ENCODE peak calls at places on chromosomes 16 and 17, in eight cellular contexts. One of them, this sample, is unnamed.

GRCh38 chr17:42421479-42422332 is 1.4 kb downstream of the CAVIN1 start:
- DNase-seq in uterus: peak; percentile 72
- DNase-seq in IMR-90: peak; percentile 81
- DNase-seq in fibroblast of lung: peak; percentile 86
- DNase-seq in GM12878: no peak
- DNase-seq in neural progenitor cell: peak; percentile 59
- DNase-seq in effector memory CD4-positive, alpha-beta T cell: no peak
- DNase-seq in right cardiac atrium: peak; percentile 81
- DNase-seq in this sample: no peak

GRCh38 chr16:58345574-58346354 is 46.5 kb upstream of the GINS3 start:
- DNase-seq in effector memory CD4-positive, alpha-beta T cell: no peak
- DNase-seq in right cardiac atrium: no peak
- DNase-seq in neural progenitor cell: no peak
- DNase-seq in fibroblast of lung: no peak
- DNase-seq in uterus: no peak
- DNase-seq in IMR-90: no peak
- DNase-seq in GM12878: no peak
- DNase-seq in this sample: no peak

GRCh38 chr16:54602666-54603065 is 316.1 kb upstream of the IRX3 start:
- DNase-seq in IMR-90: no peak
- DNase-seq in right cardiac atrium: no peak
- DNase-seq in uterus: no peak
- DNase-seq in effector memory CD4-positive, alpha-beta T cell: no peak
- DNase-seq in GM12878: no peak
- DNase-seq in neural progenitor cell: no peak
- DNase-seq in fibroblast of lung: peak; percentile 1
- DNase-seq in this sample: no peak

GRCh38 chr16:4455081-4455480 is 19.3 kb downstream of the NMRAL1 start:
- DNase-seq in fibroblast of lung: no peak
- DNase-seq in neural progenitor cell: no peak
- DNase-seq in IMR-90: no peak
- DNase-seq in uterus: no peak
- DNase-seq in right cardiac atrium: no peak
- DNase-seq in effector memory CD4-positive, alpha-beta T cell: no peak
- DNase-seq in GM12878: no peak
- DNase-seq in this sample: no peak

GRCh38 chr16:2077696-2078095 is 29.9 kb downstream of the TSC2 start:
- DNase-seq in uterus: no peak
- DNase-seq in fibroblast of lung: no peak
- DNase-seq in effector memory CD4-positive, alpha-beta T cell: no peak
- DNase-seq in right cardiac atrium: no peak
- DNase-seq in GM12878: no peak
- DNase-seq in IMR-90: no peak
- DNase-seq in neural progenitor cell: no peak
- DNase-seq in this sample: no peak

GRCh38 chr16:65285128-65286120 is 163.6 kb upstream of the CDH11 start:
- DNase-seq in uterus: no peak
- DNase-seq in IMR-90: peak; percentile 55
- DNase-seq in effector memory CD4-positive, alpha-beta T cell: no peak
- DNase-seq in neural progenitor cell: no peak
- DNase-seq in GM12878: no peak
- DNase-seq in right cardiac atrium: no peak
- DNase-seq in fibroblast of lung: peak; percentile 51
- DNase-seq in this sample: no peak

GRCh38 chr16:70693231-70693671 is 7.4 kb upstream of the MTSS2 start:
- DNase-seq in neural progenitor cell: no peak
- DNase-seq in fibroblast of lung: no peak
- DNase-seq in effector memory CD4-positive, alpha-beta T cell: no peak
- DNase-seq in right cardiac atrium: peak; percentile 80
- DNase-seq in GM12878: no peak
- DNase-seq in IMR-90: no peak
- DNase-seq in uterus: peak; percentile 85
- DNase-seq in this sample: no peak

GRCh38 chr17:74814453-74814852 is 38.3 kb upstream of the NAT9 start:
- DNase-seq in right cardiac atrium: no peak
- DNase-seq in neural progenitor cell: no peak
- DNase-seq in uterus: no peak
- DNase-seq in fibroblast of lung: no peak
- DNase-seq in GM12878: no peak
- DNase-seq in IMR-90: no peak
- DNase-seq in effector memory CD4-positive, alpha-beta T cell: no peak
- DNase-seq in this sample: no peak

GRCh38 chr16:13680021-13680672 is 239.8 kb upstream of the ERCC4 start:
- DNase-seq in fibroblast of lung: no peak
- DNase-seq in GM12878: no peak
- DNase-seq in effector memory CD4-positive, alpha-beta T cell: no peak
- DNase-seq in neural progenitor cell: no peak
- DNase-seq in right cardiac atrium: no peak
- DNase-seq in uterus: no peak
- DNase-seq in IMR-90: no peak
- DNase-seq in this sample: no peak

GRCh38 chr17:75723201-75723930 is 2.1 kb downstream of the ITGB4 start:
- DNase-seq in uterus: no peak
- DNase-seq in neural progenitor cell: no peak
- DNase-seq in GM12878: no peak
- DNase-seq in IMR-90: no peak
- DNase-seq in fibroblast of lung: no peak
- DNase-seq in right cardiac atrium: peak; percentile 74
- DNase-seq in effector memory CD4-positive, alpha-beta T cell: no peak
- DNase-seq in this sample: no peak

GRCh38 chr17:16491703-16492612 is at the start of gene LRRC75A:
- DNase-seq in fibroblast of lung: peak; percentile 30
- DNase-seq in right cardiac atrium: peak; percentile 80
- DNase-seq in neural progenitor cell: peak; percentile 92
- DNase-seq in GM12878: no peak
- DNase-seq in effector memory CD4-positive, alpha-beta T cell: peak; percentile 27
- DNase-seq in uterus: peak; percentile 42
- DNase-seq in IMR-90: peak; percentile 16
- DNase-seq in this sample: peak; percentile 63

GRCh38 chr16:8905168-8905762 is 23.1 kb downstream of the LITAFD start:
- DNase-seq in uterus: no peak
- DNase-seq in effector memory CD4-positive, alpha-beta T cell: no peak
- DNase-seq in right cardiac atrium: no peak
- DNase-seq in fibroblast of lung: peak; percentile 33
- DNase-seq in IMR-90: peak; percentile 45
- DNase-seq in GM12878: no peak
- DNase-seq in neural progenitor cell: peak; percentile 50
- DNase-seq in this sample: no peak

GRCh38 chr16:4512473-4512872 is 26.1 kb downstream of the CDIP1 start:
- DNase-seq in IMR-90: peak; percentile 30
- DNase-seq in effector memory CD4-positive, alpha-beta T cell: no peak
- DNase-seq in uterus: no peak
- DNase-seq in GM12878: no peak
- DNase-seq in fibroblast of lung: no peak
- DNase-seq in right cardiac atrium: no peak
- DNase-seq in neural progenitor cell: no peak
- DNase-seq in this sample: no peak

GRCh38 chr17:83010323-83011200 is 68.8 kb upstream of the METRNL start:
- DNase-seq in effector memory CD4-positive, alpha-beta T cell: no peak
- DNase-seq in IMR-90: peak; percentile 69
- DNase-seq in uterus: no peak
- DNase-seq in neural progenitor cell: no peak
- DNase-seq in fibroblast of lung: peak; percentile 67
- DNase-seq in right cardiac atrium: peak; percentile 55
- DNase-seq in GM12878: no peak
- DNase-seq in this sample: no peak

GRCh38 chr16:1691956-1692355 is 13.9 kb downstream of the JPT2 start:
- DNase-seq in IMR-90: peak; percentile 77
- DNase-seq in fibroblast of lung: peak; percentile 95
- DNase-seq in uterus: no peak
- DNase-seq in neural progenitor cell: no peak
- DNase-seq in GM12878: no peak
- DNase-seq in effector memory CD4-positive, alpha-beta T cell: no peak
- DNase-seq in right cardiac atrium: no peak
- DNase-seq in this sample: no peak

DNA sequence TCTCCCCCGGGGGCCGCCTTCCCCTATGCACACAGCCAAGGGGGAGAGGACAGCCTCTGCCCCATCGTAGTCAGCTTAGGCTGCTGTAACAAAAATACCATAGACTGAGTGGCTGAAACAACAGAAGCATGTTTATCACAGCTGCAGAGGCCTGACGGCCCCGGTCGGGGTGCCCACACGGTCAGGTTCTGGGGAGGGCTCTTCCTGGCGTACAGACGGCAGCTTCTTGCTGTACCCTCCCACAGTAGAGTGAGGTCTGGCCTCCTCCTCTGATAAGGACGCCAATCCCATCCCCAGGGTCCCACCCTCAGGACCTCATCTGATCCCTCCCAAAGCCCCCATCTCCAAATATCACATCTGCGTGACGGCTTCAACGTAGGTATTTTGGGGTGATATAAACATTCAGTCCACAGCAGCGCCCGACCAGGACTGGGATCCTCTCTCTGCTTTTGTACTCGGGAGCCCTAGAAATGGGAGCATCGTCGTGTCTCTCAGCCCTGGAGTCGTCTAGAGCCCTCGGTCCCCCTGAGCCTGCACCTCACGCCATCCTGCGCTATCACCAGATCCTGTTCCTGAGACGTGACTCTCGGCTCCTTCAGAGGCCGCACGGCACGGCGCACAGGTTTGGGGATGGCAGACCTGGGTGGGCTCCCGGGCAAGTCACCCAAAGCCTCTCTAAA is 67.8 kb downstream of the RPH3AL start:
- DNase-seq in fibroblast of lung: no peak
- DNase-seq in effector memory CD4-positive, alpha-beta T cell: no peak
- DNase-seq in IMR-90: no peak
- DNase-seq in GM12878: no peak
- DNase-seq in right cardiac atrium: no peak
- DNase-seq in uterus: no peak
- DNase-seq in neural progenitor cell: no peak
- DNase-seq in this sample: no peak
- H3K9me3 ChIP-seq in fibroblast of lung: no peaks in the 10 kb centered on the region
- H3K9me3 ChIP-seq in effector memory CD4-positive, alpha-beta T cell: no peaks in the 10 kb centered on the region
- H3K9me3 ChIP-seq in IMR-90: peaks cover 3% of the 10 kb centered on the region
- H3K9me3 ChIP-seq in GM12878: no peaks in the 10 kb centered on the region
- H3K9me3 ChIP-seq in right cardiac atrium: no peaks in the 10 kb centered on the region
- H3K9me3 ChIP-seq in uterus: no peaks in the 10 kb centered on the region
- H3K9me3 ChIP-seq in neural progenitor cell: no peaks in the 10 kb centered on the region
- H3K9me3 ChIP-seq in this sample: no peaks in the 10 kb centered on the region

DNA sequence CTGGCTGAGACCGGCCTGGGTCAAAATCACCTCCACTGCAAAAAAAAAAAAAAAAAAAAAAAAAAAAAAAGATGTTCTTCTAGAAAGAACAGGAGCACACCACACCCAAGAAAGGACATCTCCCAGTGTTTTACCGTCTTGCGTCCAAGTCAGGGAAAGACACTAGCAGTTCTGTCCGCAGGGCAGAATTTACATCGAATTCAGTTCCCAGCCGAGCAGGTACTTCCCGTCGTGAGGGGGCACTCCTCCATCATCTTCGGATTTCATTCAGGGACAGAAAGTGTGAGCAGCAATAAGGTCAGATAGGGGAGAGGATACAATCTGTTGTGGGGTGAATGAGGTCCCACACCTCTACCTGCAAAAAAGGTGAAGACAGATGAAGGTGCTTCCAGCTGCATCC is 574.7 kb downstream of the KCNJ18 start:
- DNase-seq in neural progenitor cell: no peak
- DNase-seq in GM12878: no peak
- DNase-seq in IMR-90: no peak
- DNase-seq in right cardiac atrium: no peak
- DNase-seq in fibroblast of lung: no peak
- DNase-seq in uterus: no peak
- DNase-seq in effector memory CD4-positive, alpha-beta T cell: no peak
- DNase-seq in this sample: no peak
- H3K9me3 ChIP-seq in neural progenitor cell: peaks cover 38% of the 10 kb centered on the region
- H3K9me3 ChIP-seq in GM12878: no peaks in the 10 kb centered on the region
- H3K9me3 ChIP-seq in IMR-90: peaks cover 35% of the 10 kb centered on the region
- H3K9me3 ChIP-seq in right cardiac atrium: no peaks in the 10 kb centered on the region
- H3K9me3 ChIP-seq in fibroblast of lung: no peaks in the 10 kb centered on the region
- H3K9me3 ChIP-seq in uterus: no peaks in the 10 kb centered on the region
- H3K9me3 ChIP-seq in effector memory CD4-positive, alpha-beta T cell: no peaks in the 10 kb centered on the region
- H3K9me3 ChIP-seq in this sample: peaks cover 4% of the 10 kb centered on the region

GRCh38 chr17:22265807-22266206 is 573.5 kb downstream of the KCNJ18 start:
- DNase-seq in IMR-90: no peak
- DNase-seq in neural progenitor cell: no peak
- DNase-seq in effector memory CD4-positive, alpha-beta T cell: no peak
- DNase-seq in uterus: no peak
- DNase-seq in fibroblast of lung: no peak
- DNase-seq in GM12878: no peak
- DNase-seq in right cardiac atrium: no peak
- DNase-seq in this sample: no peak

GRCh38 chr17:22266231-22266630 is 573.9 kb downstream of the KCNJ18 start:
- DNase-seq in neural progenitor cell: no peak
- DNase-seq in fibroblast of lung: no peak
- DNase-seq in GM12878: no peak
- DNase-seq in uterus: no peak
- DNase-seq in IMR-90: no peak
- DNase-seq in effector memory CD4-positive, alpha-beta T cell: no peak
- DNase-seq in right cardiac atrium: no peak
- DNase-seq in this sample: no peak

GRCh38 chr17:22270381-22270780 is 578.1 kb downstream of the KCNJ18 start:
- DNase-seq in right cardiac atrium: no peak
- DNase-seq in GM12878: no peak
- DNase-seq in effector memory CD4-positive, alpha-beta T cell: no peak
- DNase-seq in neural progenitor cell: no peak
- DNase-seq in uterus: no peak
- DNase-seq in fibroblast of lung: no peak
- DNase-seq in IMR-90: no peak
- DNase-seq in this sample: no peak

GRCh38 chr17:22268214-22268911 is 576.0 kb downstream of the KCNJ18 start:
- DNase-seq in uterus: no peak
- DNase-seq in fibroblast of lung: no peak
- DNase-seq in effector memory CD4-positive, alpha-beta T cell: no peak
- DNase-seq in IMR-90: no peak
- DNase-seq in GM12878: no peak
- DNase-seq in neural progenitor cell: no peak
- DNase-seq in right cardiac atrium: no peak
- DNase-seq in this sample: no peak

DNA sequence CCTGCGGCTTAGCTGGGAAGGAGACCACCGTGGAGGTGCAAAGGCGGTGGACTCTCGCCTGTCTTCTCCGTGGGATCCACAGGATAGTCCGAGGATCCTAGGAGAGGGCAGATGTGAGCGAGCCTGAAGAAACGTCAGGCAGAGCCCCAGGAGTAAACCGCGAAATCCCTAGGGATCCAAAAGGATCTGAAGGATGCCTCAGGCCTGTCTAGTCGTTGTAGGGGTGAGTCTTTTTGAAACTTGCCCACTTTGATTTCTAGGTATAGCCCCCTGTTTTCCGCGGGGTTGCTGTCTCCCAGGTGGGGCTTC is 576.5 kb downstream of the KCNJ18 start:
- DNase-seq in uterus: no peak
- DNase-seq in GM12878: no peak
- DNase-seq in IMR-90: no peak
- DNase-seq in effector memory CD4-positive, alpha-beta T cell: no peak
- DNase-seq in fibroblast of lung: no peak
- DNase-seq in right cardiac atrium: no peak
- DNase-seq in neural progenitor cell: no peak
- DNase-seq in this sample: no peak
- H3K9me3 ChIP-seq in uterus: no peaks in the 10 kb centered on the region
- H3K9me3 ChIP-seq in GM12878: no peaks in the 10 kb centered on the region
- H3K9me3 ChIP-seq in IMR-90: peaks cover 43% of the 10 kb centered on the region
- H3K9me3 ChIP-seq in effector memory CD4-positive, alpha-beta T cell: no peaks in the 10 kb centered on the region
- H3K9me3 ChIP-seq in fibroblast of lung: no peaks in the 10 kb centered on the region
- H3K9me3 ChIP-seq in right cardiac atrium: no peaks in the 10 kb centered on the region
- H3K9me3 ChIP-seq in neural progenitor cell: peaks cover 24% of the 10 kb centered on the region
- H3K9me3 ChIP-seq in this sample: peaks cover 4% of the 10 kb centered on the region

DNA sequence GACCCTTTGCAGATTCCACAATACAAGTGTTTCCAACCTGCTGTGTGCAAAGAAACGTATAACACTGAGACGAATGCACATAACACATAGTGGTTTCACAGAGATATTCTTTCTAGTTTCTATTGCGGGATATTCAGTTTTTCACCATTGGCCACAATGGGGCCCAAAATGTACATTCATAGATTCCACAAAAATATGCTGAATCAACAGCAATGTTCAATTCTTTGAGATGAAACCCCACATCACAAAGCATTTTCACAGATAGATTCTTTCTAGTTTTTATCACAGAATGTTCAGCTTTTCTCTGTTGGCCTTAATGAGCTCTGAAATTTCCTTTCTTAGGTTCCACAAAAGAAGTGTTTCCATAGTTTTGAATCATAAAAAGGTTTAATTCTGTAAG is 2472.3 kb downstream of the TP53TG3F start:
- DNase-seq in IMR-90: no peak
- DNase-seq in effector memory CD4-positive, alpha-beta T cell: no peak
- DNase-seq in right cardiac atrium: no peak
- DNase-seq in GM12878: no peak
- DNase-seq in fibroblast of lung: no peak
- DNase-seq in uterus: no peak
- DNase-seq in neural progenitor cell: no peak
- DNase-seq in this sample: no peak
- H3K9me3 ChIP-seq in IMR-90: no peaks in the 10 kb centered on the region
- H3K9me3 ChIP-seq in effector memory CD4-positive, alpha-beta T cell: no peaks in the 10 kb centered on the region
- H3K9me3 ChIP-seq in right cardiac atrium: no peaks in the 10 kb centered on the region
- H3K9me3 ChIP-seq in GM12878: no peaks in the 10 kb centered on the region
- H3K9me3 ChIP-seq in fibroblast of lung: no peaks in the 10 kb centered on the region
- H3K9me3 ChIP-seq in uterus: no peaks in the 10 kb centered on the region
- H3K9me3 ChIP-seq in neural progenitor cell: peaks cover 77% of the 10 kb centered on the region
- H3K9me3 ChIP-seq in this sample: peaks cover 3% of the 10 kb centered on the region